ENCODE peak calls at places on chromosomes 3 and 15, in five cellular contexts. O is A549, J is H1, N is HepG2, F is K562. T is an unnamed sample.

GRCh38 chr3:150779402-150779858 is 16.5 kb upstream of the SIAH2 start:
- DNase-seq in F (no peak), N (peak), O (no peak), J (peak), T (no peak)

GRCh38 chr3:48507256-48508061 is 3.5 kb upstream of the SHISA5 start:
- DNase-seq in N (peak), J (peak), O (peak), F (peak), T (peak)

GRCh38 chr3:51538115-51538458 is 432 bp upstream of the RAD54L2 start:
- DNase-seq in F (no peak), O (peak), J (no peak), N (no peak), T (no peak)

GRCh38 chr15:44738340-44738984 is 2.1 kb downstream of the TRIM69 start:
- DNase-seq in F (peak), J (no peak), O (peak), N (peak), T (peak)

GRCh38 chr3:127368186-127369032 is 80.6 kb upstream of the PRR20G start:
- DNase-seq in O (no peak), N (no peak), F (no peak), J (no peak), T (no peak)

GRCh38 chr15:66912001-66912400 is 153.4 kb upstream of the SMAD3 start:
- DNase-seq in N (no peak), O (no peak), J (no peak), F (no peak), T (no peak)

GRCh38 chr15:73021139-73021621 is 31.1 kb upstream of the NEO1 start:
- DNase-seq in O (no peak), N (no peak), F (no peak), J (peak), T (no peak)

GRCh38 chr3:132435911-132436425 is 18.7 kb downstream of the DNAJC13 start:
- DNase-seq in F (no peak), O (no peak), J (no peak), N (no peak), T (peak)

GRCh38 chr3:19467761-19468160 is 319.5 kb downstream of the KCNH8 start:
- DNase-seq in N (no peak), J (no peak), F (no peak), O (no peak), T (no peak)

GRCh38 chr3:121748638-121749275 is 784 bp downstream of the GOLGB1 start:
- DNase-seq in N (peak), O (peak), F (no peak), J (no peak), T (no peak)

GRCh38 chr15:75723171-75723846 is 10.7 kb upstream of the CSPG4 start:
- DNase-seq in N (no peak), O (no peak), F (peak), J (no peak), T (no peak)

GRCh38 chr3:170740726-170741591 is 129.0 kb downstream of the RPL22L1 start:
- DNase-seq in F (no peak), J (no peak), O (peak), N (no peak), T (no peak)

GRCh38 chr3:179266701-179267211 is 15.8 kb upstream of the KCNMB3 start:
- DNase-seq in O (no peak), F (no peak), N (no peak), J (no peak), T (peak)

GRCh38 chr15:63434567-63435219 is 53.0 kb upstream of the CA12 start:
- DNase-seq in N (no peak), F (no peak), O (no peak), J (no peak), T (no peak)

GRCh38 chr3:178663572-178663971 is 127.3 kb downstream of the KCNMB2 start:
- DNase-seq in J (no peak), N (no peak), F (no peak), O (no peak), T (no peak)

GRCh38 chr3:176633511-176633910 is 563.8 kb downstream of the TBL1XR1 start:
- DNase-seq in F (no peak), N (no peak), J (no peak), O (no peak), T (no peak)

GRCh38 chr3:98343647-98344507 is 9.8 kb upstream of the OR5K4 start:
- DNase-seq in N (peak), O (peak), J (peak), F (peak), T (peak)

GRCh38 chr15:76575177-76576078 is 238.9 kb downstream of the ISL2 start:
- DNase-seq in J (no peak), F (no peak), O (no peak), N (no peak), T (no peak)

GRCh38 chr3:80052271-80052670 is 284.5 kb upstream of the ROBO1 start:
- DNase-seq in O (no peak), N (no peak), F (no peak), J (no peak), T (no peak)

GRCh38 chr3:82973810-82974209 is 1212.4 kb upstream of the GBE1 start:
- DNase-seq in O (no peak), N (no peak), F (no peak), J (no peak), T (no peak)

GRCh38 chr3:95424296-95424695 is 1361.4 kb downstream of the NSUN3 start:
- DNase-seq in J (no peak), O (no peak), N (no peak), F (no peak), T (no peak)

GRCh38 chr3:45988804-45989203 is 6.8 kb downstream of the FYCO1 start:
- DNase-seq in N (no peak), O (no peak), J (no peak), F (no peak), T (peak)

GRCh38 chr3:16432714-16433113 is 80.8 kb downstream of the RFTN1 start:
- DNase-seq in J (no peak), F (no peak), O (no peak), N (no peak), T (no peak)

GRCh38 chr15:92818658-92819311 is 81.3 kb upstream of the CHD2 start:
- DNase-seq in N (no peak), F (no peak), J (no peak), O (no peak), T (no peak)

GRCh38 chr15:60589253-60589652 is 110.3 kb upstream of the ICE2 start:
- DNase-seq in F (no peak), O (no peak), J (no peak), N (no peak), T (no peak)

GRCh38 chr15:38059665-38060064 is 125.2 kb downstream of the TMCO5A start:
- DNase-seq in O (no peak), J (no peak), N (no peak), F (no peak), T (no peak)

GRCh38 chr3:153910387-153910786 is 210.8 kb upstream of the ARHGEF26 start:
- DNase-seq in J (no peak), O (no peak), N (no peak), F (no peak), T (no peak)

GRCh38 chr3:108528459-108529231 is 18.2 kb upstream of the MYH15 start:
- DNase-seq in N (no peak), O (no peak), F (no peak), J (no peak), T (no peak)

GRCh38 chr3:144843099-144843498 is 871.5 kb downstream of the DIPK2A start:
- DNase-seq in F (no peak), O (no peak), J (no peak), N (peak), T (no peak)

GRCh38 chr3:150599611-150600297 is 3.4 kb upstream of the SELENOT start:
- DNase-seq in O (no peak), N (no peak), F (no peak), J (no peak), T (peak)

DNA sequence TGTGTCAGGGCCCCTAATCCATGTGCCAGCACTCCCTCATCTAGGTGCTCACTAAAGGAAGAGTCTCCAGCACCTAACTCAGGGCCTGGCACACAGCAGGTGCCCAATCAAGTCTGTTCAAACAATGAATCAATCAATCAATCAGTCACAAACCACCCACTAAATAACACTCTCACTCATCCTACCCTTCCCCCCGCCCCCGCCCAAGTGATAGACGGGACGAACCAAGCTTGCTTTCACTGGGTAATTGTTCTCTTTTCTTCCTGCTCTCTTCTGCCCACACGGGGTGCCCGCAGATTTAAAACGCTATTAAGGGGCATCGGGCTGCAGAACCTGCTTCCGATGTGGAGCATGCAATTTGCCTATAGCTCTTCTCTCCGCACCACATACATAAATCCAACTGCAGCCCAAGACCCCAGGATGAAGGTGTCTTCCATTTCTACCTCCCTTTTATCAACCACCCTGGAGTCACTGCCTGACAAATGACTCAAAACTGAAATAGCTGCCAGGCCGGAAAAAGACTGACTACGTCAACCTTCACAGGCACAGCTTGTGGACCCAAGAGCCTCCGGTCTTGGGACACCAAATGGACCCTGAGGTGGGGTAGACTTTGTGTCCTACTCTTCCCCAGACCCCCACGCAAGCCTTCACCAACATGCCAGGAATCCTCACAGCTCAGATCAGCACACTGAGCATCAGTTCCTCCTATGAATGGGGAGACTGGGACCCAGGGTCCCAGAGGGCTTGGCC is 1.7 kb downstream of the KLHL25 start:
- DNase-seq in O (no peak), J (no peak), N (no peak), F (no peak), T (no peak)
- H3K27ac ChIP-seq in O (peak), J (no peak), N (peak), F (no peak), T (no peak)

DNA sequence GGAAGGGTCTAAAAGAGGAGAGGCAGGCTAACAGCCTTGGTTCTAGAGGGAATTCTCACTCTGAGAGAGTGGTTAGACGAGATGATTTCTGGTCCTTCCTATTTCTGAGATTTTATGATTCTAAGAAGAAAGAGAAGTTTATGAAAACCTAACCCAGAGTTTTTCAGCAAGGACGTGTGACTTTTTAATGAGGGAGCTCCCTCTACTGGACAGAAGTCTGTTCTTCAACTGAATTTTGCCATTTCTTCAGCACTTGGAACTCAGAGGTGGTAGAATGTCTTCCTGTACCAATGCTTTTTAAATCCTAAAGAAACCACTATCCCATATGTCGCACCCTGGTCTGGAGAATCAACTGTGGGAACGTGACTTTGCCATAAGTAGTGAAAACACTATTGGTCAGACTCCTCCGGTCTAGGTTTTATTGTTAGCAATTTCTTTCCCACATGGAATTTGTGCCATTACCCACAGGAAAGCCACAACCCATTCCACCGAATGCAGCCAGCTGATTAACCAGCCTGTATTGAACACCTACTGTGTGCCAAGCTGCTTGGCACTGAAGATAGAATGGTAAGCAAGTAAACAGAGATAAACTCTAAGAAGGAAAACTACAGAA is 199.5 kb upstream of the LMCD1 start:
- DNase-seq in J (no peak), O (peak), F (peak), N (peak), T (peak)
- TF ChIP-seq JUN in J (no peak), O (no peak), F (no peak), N (no peak), T (no peak)

GRCh38 chr3:10438902-10439610 is 66.3 kb downstream of the ATP2B2 start:
- DNase-seq in J (no peak), N (no peak), F (no peak), O (no peak), T (no peak)

GRCh38 chr3:10444511-10444910 is 60.9 kb downstream of the ATP2B2 start:
- DNase-seq in F (no peak), O (no peak), N (no peak), J (no peak), T (no peak)

GRCh38 chr3:10443791-10444429 is 61.5 kb downstream of the ATP2B2 start:
- DNase-seq in O (no peak), J (no peak), N (no peak), F (no peak), T (no peak)

GRCh38 chr3:10443272-10443671 is 62.1 kb downstream of the ATP2B2 start:
- DNase-seq in F (peak), J (no peak), N (no peak), O (no peak), T (no peak)

GRCh38 chr3:10442151-10442795 is 63.1 kb downstream of the ATP2B2 start:
- DNase-seq in J (no peak), F (no peak), N (no peak), O (no peak), T (no peak)
- H3K4me3 ChIP-seq in J (no peak), F (no peak), N (no peak), O (no peak), T (no peak)

GRCh38 chr3:12644297-12644937 is 19.5 kb downstream of the RAF1 start:
- DNase-seq in O (no peak), J (no peak), F (no peak), N (no peak), T (no peak)
- H3K27ac ChIP-seq in O (no peak), J (no peak), F (no peak), N (no peak), T (no peak)

GRCh38 chr3:160340351-160340750 is 58.7 kb downstream of the IFT80 start:
- DNase-seq in O (no peak), J (no peak), F (no peak), N (no peak), T (no peak)

GRCh38 chr3:160346511-160346910 is 52.5 kb downstream of the IFT80 start:
- DNase-seq in O (no peak), F (no peak), J (no peak), N (no peak), T (no peak)

GRCh38 chr3:160343132-160343531 is 55.9 kb downstream of the IFT80 start:
- DNase-seq in O (no peak), F (no peak), J (no peak), N (peak), T (peak)
- TF ChIP-seq JUN in O (no peak), F (no peak), J (no peak), N (no peak), T (no peak)

GRCh38 chr3:143138948-143139347 is 19.4 kb downstream of the CHST2 start:
- DNase-seq in N (no peak), J (no peak), O (no peak), F (no peak), T (no peak)
- H3K4me3 ChIP-seq in N (no peak), J (no peak), O (no peak), F (no peak), T (no peak)

GRCh38 chr3:107013606-107014005 is 363.6 kb upstream of the CCDC54 start:
- DNase-seq in N (no peak), F (no peak), O (no peak), J (no peak), T (no peak)
- H3K27ac ChIP-seq in N (no peak), F (no peak), O (no peak), J (no peak), T (no peak)

GRCh38 chr3:58679451-58679850 is 12.9 kb upstream of the FAM3D start:
- DNase-seq in O (no peak), N (no peak), F (no peak), J (no peak), T (no peak)
- TF ChIP-seq JUN in O (no peak), N (no peak), F (no peak), J (no peak), T (no peak)

T was measured in endothelial cell of umbilical vein.